ENCODE peak calls at places on chromosomes 13 and 19, in seven cellular contexts. Z, S, C, Y, H, L and K are unnamed samples.

GRCh38 chr13:27792393-27793218 is at the start of gene GSX1:
- DNase-seq in Z (peak), S (no peak), C (no peak), Y (peak), H (peak), L (peak), K (peak)

GRCh38 chr13:23743717-23744116 is 145.5 kb downstream of the MIPEP start:
- DNase-seq in Z (no peak), S (peak), C (no peak), Y (no peak), H (peak), L (no peak), K (no peak)

GRCh38 chr19:56839665-56840451 is 668 bp downstream of the PEG3 start:
- DNase-seq in Z (no peak), S (no peak), C (no peak), Y (peak), H (no peak), L (no peak), K (no peak)

GRCh38 chr13:94433055-94433947 is 46.2 kb downstream of the DCT start:
- DNase-seq in Z (no peak), S (peak), C (no peak), Y (peak), H (peak), L (peak), K (no peak)

GRCh38 chr19:47057328-47057727 is 8.9 kb upstream of the TMEM160 start:
- DNase-seq in Z (peak), S (no peak), C (no peak), Y (no peak), H (no peak), L (no peak), K (no peak)

GRCh38 chr13:39035204-39035603 is 2.7 kb downstream of the PROSER1 start:
- DNase-seq in Z (no peak), S (peak), C (no peak), Y (no peak), H (no peak), L (no peak), K (no peak)

GRCh38 chr19:39915101-39915847 is 19.2 kb downstream of the FCGBP start:
- DNase-seq in Z (no peak), S (peak), C (no peak), Y (no peak), H (no peak), L (no peak), K (no peak)

GRCh38 chr19:6221878-6222746 is 57.7 kb downstream of the MLLT1 start:
- DNase-seq in Z (no peak), S (no peak), C (no peak), Y (no peak), H (no peak), L (no peak), K (no peak)

GRCh38 chr19:51607920-51608562 is 22.2 kb downstream of the SIGLEC5 start:
- DNase-seq in Z (peak), S (no peak), C (peak), Y (peak), H (no peak), L (peak), K (peak)

GRCh38 chr19:8141726-8142524 is 7.5 kb downstream of the FBN3 start:
- DNase-seq in Z (no peak), S (no peak), C (no peak), Y (no peak), H (no peak), L (no peak), K (no peak)

GRCh38 chr13:57569981-57570380 is 61.6 kb upstream of the PCDH17 start:
- DNase-seq in Z (no peak), S (no peak), C (no peak), Y (no peak), H (no peak), L (no peak), K (no peak)

GRCh38 chr13:50668044-50668443 is 175.4 kb downstream of the DLEU7 start:
- DNase-seq in Z (no peak), S (no peak), C (no peak), Y (no peak), H (no peak), L (no peak), K (no peak)